ENCODE peak calls at places on chromosome X, in nine cellular contexts. R is brain microvascular endothelial cell, K is AG04450, Q is thyroid gland, A is hepatocyte, G is heart right ventricle, U is stomach, H is fibroblast of lung, F is pancreas. Y is an unnamed sample.
A peak's percentile ranks its signal among the peaks of the same experiment; 100 is the strongest.

GRCh38 chrX:27966955-27967354 is 14.3 kb downstream of the DCAF8L1 start:
- DNase-seq in H (peak; percentile 29), A (peak; percentile 21), R (peak; percentile 24), U (no peak), G (no peak), F (no peak), Q (peak; percentile 4), K (peak; percentile 46), Y (peak; percentile 4)

GRCh38 chrX:141467442-141467841 is 117.1 kb downstream of the SPANXA1 start:
- DNase-seq in Q (no peak), U (no peak), K (no peak), R (no peak), F (no peak), G (no peak), A (no peak), H (no peak), Y (no peak)

GRCh38 chrX:102846544-102847236 is 90.4 kb upstream of the RAB40AL start:
- DNase-seq in F (no peak), H (peak; percentile 70), A (no peak), K (no peak), U (no peak), Q (no peak), R (peak; percentile 73), G (no peak), Y (no peak)

GRCh38 chrX:153953892-153954617 is 9.6 kb upstream of the RENBP start:
- DNase-seq in K (no peak), Q (no peak), F (peak; percentile 78), A (no peak), U (no peak), G (no peak), H (no peak), R (no peak), Y (no peak)

GRCh38 chrX:110938977-110939732 is 143.5 kb upstream of the CHRDL1 start:
- DNase-seq in F (peak; percentile 29), A (no peak), H (no peak), K (no peak), Q (no peak), U (no peak), G (no peak), R (no peak), Y (no peak)

GRCh38 chrX:10085223-10085622 is 71.6 kb upstream of the CLCN4 start:
- DNase-seq in Q (no peak), A (no peak), K (no peak), F (no peak), R (no peak), U (no peak), G (no peak), H (peak; percentile 9), Y (no peak)

GRCh38 chrX:141405486-141405877 is 163.2 kb upstream of the SPANXC start:
- DNase-seq in G (no peak), U (no peak), F (no peak), R (peak; percentile 2), Q (no peak), K (no peak), A (no peak), H (peak; percentile 48), Y (no peak)

GRCh38 chrX:154437971-154438893 is 1.3 kb downstream of the GDI1 start:
- DNase-seq in U (no peak), R (no peak), Q (no peak), G (no peak), A (no peak), H (no peak), F (peak; percentile 49), K (no peak), Y (no peak)

GRCh38 chrX:143635915-143636314 is at the start of gene SLITRK4:
- DNase-seq in K (no peak), Q (peak; percentile 16), A (peak; percentile 40), G (no peak), H (no peak), R (no peak), U (no peak), F (no peak), Y (peak; percentile 42)

GRCh38 chrX:7889680-7890079 is 37.5 kb downstream of the PNPLA4 start:
- DNase-seq in U (no peak), G (no peak), K (no peak), F (no peak), Q (no peak), R (peak; percentile 20), A (no peak), H (peak; percentile 10), Y (no peak)

GRCh38 chrX:69152398-69152797 is 12.9 kb downstream of the PJA1 start:
- DNase-seq in Q (peak; percentile 65), U (no peak), R (no peak), H (no peak), F (no peak), K (no peak), A (no peak), G (no peak), Y (peak; percentile 64)

DNA sequence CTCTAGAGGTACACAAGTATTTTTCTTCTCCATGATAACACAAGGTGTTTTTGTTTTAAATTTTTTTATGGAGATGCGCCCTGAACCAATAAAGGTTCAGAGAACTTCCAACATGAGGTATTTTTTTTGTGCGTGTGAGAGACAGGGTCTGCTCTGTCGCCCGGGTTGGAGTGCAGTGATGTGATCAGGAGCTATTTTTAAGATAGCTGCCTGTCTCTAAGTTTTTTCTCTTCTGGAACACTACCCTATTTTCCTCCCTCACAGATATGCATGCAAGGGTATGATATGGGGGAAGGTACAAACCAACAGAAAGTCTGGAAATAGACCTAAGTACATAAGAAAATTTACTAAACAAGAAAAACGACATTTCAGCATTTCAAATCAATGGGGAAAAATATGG is 3.0 kb downstream of the GCNA start:
- DNase-seq in H (no peak), F (no peak), Q (no peak), A (no peak), G (no peak), K (no peak), R (no peak), U (no peak), Y (no peak)
- H3K27ac ChIP-seq in H (no peak overlapping the region), F (no peak overlapping the region), Q (no peak overlapping the region), A (no peak overlapping the region), G (peak overlapping the region; percentile 62), K (no peak overlapping the region), R (no peak overlapping the region), U (no peak overlapping the region), Y (no peak overlapping the region)

GRCh38 chrX:132023117-132023895 is at the start of gene STK26:
- DNase-seq in R (peak; percentile 53), A (peak; percentile 80), Q (peak; percentile 55), K (no peak), H (peak; percentile 53), F (peak; percentile 85), U (peak; percentile 79), G (peak; percentile 66), Y (peak; percentile 47)

GRCh38 chrX:132022115-132022862 is 813 bp upstream of the STK26 start:
- DNase-seq in R (no peak), H (no peak), K (no peak), U (no peak), A (no peak), F (no peak), G (no peak), Q (no peak), Y (no peak)

GRCh38 chrX:132023896-132024386 is 839 bp downstream of the STK26 start:
- DNase-seq in Q (no peak), G (peak; percentile 7), K (no peak), R (no peak), A (no peak), U (no peak), F (no peak), H (no peak), Y (no peak)

GRCh38 chrX:132025085-132025484 is 2.0 kb downstream of the STK26 start:
- DNase-seq in G (no peak), K (no peak), A (no peak), F (no peak), Q (no peak), R (no peak), H (no peak), U (no peak), Y (no peak)

DNA sequence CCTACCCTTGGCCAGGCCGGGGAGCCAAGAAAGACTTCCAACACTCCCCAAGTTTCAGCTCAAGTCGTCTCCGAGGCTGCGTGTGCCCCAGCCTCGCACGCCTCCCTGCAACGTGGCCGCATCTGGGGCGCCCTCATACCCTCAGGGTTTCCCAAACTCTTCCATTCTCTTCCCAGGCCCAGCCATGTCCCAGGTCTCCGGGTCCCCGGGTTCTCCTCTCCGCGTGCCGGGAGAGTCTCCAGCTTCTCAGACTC is 312 bp upstream of the STK26 start:
- DNase-seq in R (no peak), A (no peak), F (no peak), H (no peak), Q (no peak), U (no peak), G (no peak), K (no peak), Y (no peak)
- TF ChIP-seq CTCF in R (no peak), A (no peak), F (no peak), H (no peak), Q (no peak), U (no peak), G (no peak), K (no peak), Y (no peak)

GRCh38 chrX:139691493-139691842 is 16.5 kb downstream of the MCF2 start:
- DNase-seq in G (peak; percentile 13), H (peak; percentile 19), A (peak; percentile 5), U (no peak), F (no peak), Q (peak; percentile 1), R (no peak), K (no peak), Y (no peak)
- H3K4me3 ChIP-seq in G (peak overlapping the region; percentile 53), H (peak overlapping the region; percentile 28), A (no peak overlapping the region), U (peak overlapping the region; percentile 49), F (no peak overlapping the region), Q (no peak overlapping the region), R (peak overlapping the region; percentile 49), K (peak overlapping the region; percentile 40), Y (no peak overlapping the region)

DNA sequence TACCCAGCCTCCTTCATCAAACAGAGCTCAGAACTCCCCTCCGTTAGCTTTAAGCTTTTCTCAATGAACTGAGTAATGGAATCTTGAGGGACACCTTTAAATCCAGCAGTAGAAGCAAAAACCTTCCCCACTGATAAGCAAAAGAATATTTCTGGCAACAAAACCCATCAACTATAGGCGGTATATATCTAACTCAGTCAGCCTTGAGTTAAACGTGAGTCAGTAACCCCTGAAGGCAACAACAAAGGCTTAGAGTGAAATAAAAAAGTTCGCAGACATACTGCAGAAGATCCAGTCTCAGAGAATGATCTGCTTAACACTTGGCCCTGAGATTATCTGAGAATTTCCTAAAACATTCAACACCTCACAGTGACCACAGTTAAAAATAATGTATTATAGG is 77.2 kb downstream of the DMD start:
- DNase-seq in Q (no peak), K (no peak), G (no peak), U (no peak), R (no peak), A (no peak), F (no peak), H (no peak), Y (no peak)
- H3K27ac ChIP-seq in Q (no peak overlapping the region), K (no peak overlapping the region), G (no peak overlapping the region), U (no peak overlapping the region), R (no peak overlapping the region), A (no peak overlapping the region), F (no peak overlapping the region), H (no peak overlapping the region), Y (no peak overlapping the region)

DNA sequence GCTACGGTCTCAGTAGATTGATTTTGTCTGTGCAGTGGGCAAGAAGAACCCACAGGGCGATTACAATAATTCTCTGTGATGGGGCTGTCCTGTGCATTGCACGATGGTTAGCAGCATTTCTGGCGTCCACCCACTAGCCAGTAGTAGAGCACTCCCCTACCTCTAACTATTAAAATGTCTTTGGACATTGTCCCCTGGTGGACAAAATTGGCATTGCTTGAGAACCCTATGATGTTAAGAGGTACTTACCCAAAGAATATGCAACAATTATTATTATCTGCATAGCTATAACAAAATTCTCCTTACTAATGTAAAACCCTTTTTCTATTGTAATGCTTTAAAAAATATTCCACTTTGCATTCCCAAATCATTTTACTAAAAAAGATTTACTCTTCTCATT is 109.5 kb upstream of the VCX3A start:
- DNase-seq in Q (no peak), A (no peak), G (no peak), F (no peak), K (no peak), U (no peak), H (no peak), R (no peak), Y (no peak)
- TF ChIP-seq CTCF in Q (no peak), A (no peak), G (no peak), F (peak; percentile 21), K (no peak), U (no peak), H (no peak), R (peak; percentile 26), Y (no peak)

Y was measured in adrenal gland.